ENCODE peak calls at places on chromosomes 2 and 18, in seven cellular contexts. O, B, C, S, D, J and A are unnamed samples.

GRCh38 chr2:98586466-98587140 is 21.7 kb downstream of the COA5 start:
- DNase-seq in O (no peak), B (no peak), C (no peak), S (no peak), D (no peak), J (no peak), A (no peak)

GRCh38 chr2:207810200-207810788 is 40.6 kb upstream of the FZD5 start:
- DNase-seq in O (no peak), B (no peak), C (no peak), S (no peak), D (no peak), J (no peak), A (no peak)

GRCh38 chr18:21242141-21243040 is at the start of gene GREB1L:
- DNase-seq in O (peak), B (peak), C (peak), S (no peak), D (no peak), J (peak), A (peak)

GRCh38 chr2:227608469-227609338 is 5.9 kb downstream of the SCYGR3 start:
- DNase-seq in O (no peak), B (no peak), C (no peak), S (no peak), D (peak), J (no peak), A (no peak)

GRCh38 chr18:250685-251084 is 17.2 kb downstream of the THOC1 start:
- DNase-seq in O (no peak), B (no peak), C (no peak), S (no peak), D (no peak), J (no peak), A (no peak)

GRCh38 chr2:36478332-36478738 is 119.6 kb downstream of the FEZ2 start:
- DNase-seq in O (peak), B (peak), C (no peak), S (no peak), D (no peak), J (no peak), A (no peak)

GRCh38 chr2:241309684-241310117 is 5.8 kb downstream of the HDLBP start:
- DNase-seq in O (no peak), B (no peak), C (peak), S (no peak), D (peak), J (no peak), A (no peak)

GRCh38 chr2:65177754-65178442 is 48.0 kb upstream of the RAB1A start:
- DNase-seq in O (no peak), B (no peak), C (peak), S (no peak), D (no peak), J (no peak), A (no peak)

GRCh38 chr18:68566991-68567390 is 147.9 kb downstream of the TMX3 start:
- DNase-seq in O (no peak), B (no peak), C (no peak), S (no peak), D (no peak), J (no peak), A (no peak)

GRCh38 chr2:64751286-64752260 is 97.9 kb upstream of the SERTAD2 start:
- DNase-seq in O (peak), B (peak), C (peak), S (peak), D (no peak), J (peak), A (peak)

GRCh38 chr2:179843541-179843940 is 17.9 kb downstream of the ZNF385B start:
- DNase-seq in O (no peak), B (no peak), C (no peak), S (no peak), D (no peak), J (no peak), A (no peak)

GRCh38 chr2:72827999-72828646 is 2.3 kb upstream of the EXOC6B start:
- DNase-seq in O (no peak), B (no peak), C (no peak), S (no peak), D (no peak), J (peak), A (no peak)

GRCh38 chr2:23322813-23323212 is 62.2 kb upstream of the KLHL29 start:
- DNase-seq in O (no peak), B (no peak), C (no peak), S (no peak), D (no peak), J (no peak), A (no peak)

GRCh38 chr18:2914844-2915243 is 68.0 kb downstream of the EMILIN2 start:
- DNase-seq in O (no peak), B (no peak), C (no peak), S (no peak), D (no peak), J (no peak), A (no peak)

GRCh38 chr18:36653870-36654269 is 174.9 kb downstream of the TPGS2 start:
- DNase-seq in O (no peak), B (no peak), C (no peak), S (no peak), D (no peak), J (no peak), A (no peak)

GRCh38 chr18:42113529-42114191 is 158.6 kb downstream of the PIK3C3 start:
- DNase-seq in O (no peak), B (no peak), C (no peak), S (no peak), D (no peak), J (peak), A (no peak)

GRCh38 chr2:221752781-221753180 is 180.7 kb upstream of the EPHA4 start:
- DNase-seq in O (no peak), B (no peak), C (no peak), S (no peak), D (no peak), J (no peak), A (no peak)

GRCh38 chr2:84486436-84487115 is 27.5 kb upstream of the SUCLG1 start:
- DNase-seq in O (no peak), B (no peak), C (no peak), S (no peak), D (no peak), J (peak), A (no peak)

GRCh38 chr2:181466661-181467576 is 9.7 kb downstream of the ITGA4 start:
- DNase-seq in O (peak), B (peak), C (peak), S (peak), D (no peak), J (peak), A (no peak)

GRCh38 chr18:38367473-38367872 is 801.9 kb upstream of the CELF4 start:
- DNase-seq in O (peak), B (no peak), C (no peak), S (no peak), D (no peak), J (no peak), A (no peak)

GRCh38 chr18:36352384-36352783 is 54.9 kb downstream of the FHOD3 start:
- DNase-seq in O (no peak), B (no peak), C (no peak), S (no peak), D (no peak), J (no peak), A (no peak)

GRCh38 chr2:122322815-122323214 is 567.4 kb downstream of the TSN start:
- DNase-seq in O (no peak), B (no peak), C (no peak), S (no peak), D (no peak), J (no peak), A (no peak)

GRCh38 chr2:122326448-122326847 is 571.0 kb downstream of the TSN start:
- DNase-seq in O (no peak), B (no peak), C (no peak), S (no peak), D (no peak), J (no peak), A (no peak)

GRCh38 chr2:122323927-122324326 is 568.5 kb downstream of the TSN start:
- DNase-seq in O (no peak), B (no peak), C (no peak), S (no peak), D (no peak), J (no peak), A (no peak)

GRCh38 chr2:122329266-122329665 is 573.8 kb downstream of the TSN start:
- DNase-seq in O (no peak), B (no peak), C (no peak), S (no peak), D (no peak), J (no peak), A (no peak)

DNA sequence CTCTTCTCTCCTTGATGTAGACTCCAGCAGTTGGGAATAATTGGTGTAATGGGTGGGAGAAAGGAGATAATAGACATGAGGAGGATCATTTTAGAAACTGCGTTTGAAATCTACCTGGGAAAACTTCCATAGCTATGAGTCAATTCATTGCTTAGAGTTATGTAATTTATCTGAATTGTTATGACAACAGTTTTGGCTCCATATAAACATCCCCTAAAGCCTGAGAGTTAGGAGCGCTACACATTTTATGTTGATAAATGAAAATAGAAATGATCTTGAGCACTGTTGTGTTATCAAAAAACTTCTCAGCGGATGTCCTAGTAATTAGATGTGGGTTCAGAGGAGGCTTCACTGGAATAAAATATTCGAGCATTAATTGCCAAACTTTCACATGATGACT is 573.4 kb downstream of the TSN start:
- DNase-seq in O (no peak), B (no peak), C (no peak), S (no peak), D (no peak), J (no peak), A (no peak)
- TF ChIP-seq JUND in O (no peak), B (no peak), C (no peak), S (no peak), D (no peak), J (no peak), A (no peak)

GRCh38 chr2:9984217-9984739 is 32.8 kb downstream of the GRHL1 start:
- DNase-seq in O (peak), B (peak), C (no peak), S (peak), D (peak), J (peak), A (no peak)
- TF ChIP-seq JUND in O (no peak), B (no peak), C (no peak), S (no peak), D (no peak), J (no peak), A (no peak)

DNA sequence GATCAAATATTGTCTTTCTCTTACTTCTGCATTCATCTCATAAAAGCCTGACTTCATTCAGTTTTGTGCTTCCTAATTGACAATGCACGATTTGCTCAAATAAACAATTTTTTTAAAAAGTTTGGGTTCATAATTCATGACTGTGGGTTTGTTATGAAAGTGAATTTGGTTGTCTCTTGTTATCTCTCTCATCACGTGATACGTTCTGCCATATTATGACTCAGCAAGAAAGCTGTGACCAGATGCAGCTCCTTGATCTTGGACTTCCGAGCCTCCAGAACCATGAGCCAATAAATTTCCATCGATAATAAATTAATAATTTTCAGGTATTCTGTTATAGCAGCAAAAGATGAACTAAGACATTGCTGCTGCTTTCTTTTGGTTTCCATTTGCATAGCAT is 156.5 kb upstream of the LRATD1 start:
- DNase-seq in O (no peak), B (no peak), C (no peak), S (no peak), D (no peak), J (no peak), A (no peak)
- TF ChIP-seq JUND in O (no peak), B (no peak), C (no peak), S (no peak), D (no peak), J (no peak), A (no peak)

GRCh38 chr2:28298406-28298805 is 94.3 kb upstream of the FOSL2 start:
- DNase-seq in O (no peak), B (no peak), C (no peak), S (no peak), D (no peak), J (no peak), A (no peak)

GRCh38 chr2:28297531-28297930 is 95.1 kb upstream of the FOSL2 start:
- DNase-seq in O (no peak), B (no peak), C (no peak), S (no peak), D (no peak), J (no peak), A (no peak)

GRCh38 chr2:28296904-28297303 is 95.8 kb upstream of the FOSL2 start:
- DNase-seq in O (no peak), B (peak), C (no peak), S (no peak), D (no peak), J (no peak), A (no peak)

GRCh38 chr2:28294451-28294850 is 98.2 kb upstream of the FOSL2 start:
- DNase-seq in O (no peak), B (no peak), C (no peak), S (no peak), D (no peak), J (no peak), A (no peak)

GRCh38 chr2:28296243-28296642 is 96.4 kb upstream of the FOSL2 start:
- DNase-seq in O (no peak), B (peak), C (no peak), S (no peak), D (no peak), J (no peak), A (no peak)
- TF ChIP-seq JUND in O (peak), B (no peak), C (no peak), S (no peak), D (no peak), J (no peak), A (no peak)

DNA sequence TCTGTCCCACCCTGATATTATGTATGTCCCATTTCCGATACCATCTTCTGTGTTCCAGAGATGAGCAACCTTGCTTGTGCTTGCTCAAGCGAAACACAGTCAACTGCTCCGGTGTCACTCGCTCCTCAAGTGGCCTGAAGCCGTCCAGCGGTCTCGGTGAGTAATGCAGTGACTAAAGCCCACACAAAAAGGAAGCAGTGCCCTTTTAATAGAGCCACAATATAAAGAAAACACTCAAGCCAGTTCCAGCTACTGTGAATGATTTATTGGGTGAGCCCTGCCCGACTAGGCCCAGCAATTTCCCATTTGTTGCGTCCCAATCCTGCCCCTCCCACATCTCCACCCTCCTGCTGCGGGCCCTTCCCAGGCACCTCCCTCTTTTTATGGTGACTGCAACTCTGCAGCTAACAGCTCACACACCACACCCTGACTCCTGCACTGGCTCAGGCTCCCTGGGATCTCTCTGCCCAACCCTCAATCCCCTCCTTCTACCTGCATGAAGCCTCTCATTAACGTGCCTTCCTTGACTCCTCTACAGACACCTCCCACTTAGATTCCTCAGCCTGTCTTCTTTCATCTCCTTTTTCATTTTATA is 44.2 kb upstream of the DSC1 start:
- DNase-seq in O (peak), B (peak), C (peak), S (peak), D (peak), J (peak), A (peak)
- TF ChIP-seq JUND in O (no peak), B (peak), C (no peak), S (no peak), D (no peak), J (no peak), A (no peak)

GRCh38 chr2:19576411-19576810 is 218.0 kb upstream of the OSR1 start:
- DNase-seq in O (no peak), B (no peak), C (no peak), S (no peak), D (no peak), J (no peak), A (no peak)

GRCh38 chr2:19575618-19576017 is 217.2 kb upstream of the OSR1 start:
- DNase-seq in O (no peak), B (no peak), C (no peak), S (no peak), D (no peak), J (no peak), A (no peak)

GRCh38 chr2:19580264-19580663 is 221.8 kb upstream of the OSR1 start:
- DNase-seq in O (no peak), B (no peak), C (no peak), S (no peak), D (no peak), J (no peak), A (no peak)

GRCh38 chr2:19579466-19579865 is 221.0 kb upstream of the OSR1 start:
- DNase-seq in O (no peak), B (no peak), C (no peak), S (no peak), D (no peak), J (no peak), A (no peak)

GRCh38 chr2:19577668-19578067 is 219.2 kb upstream of the OSR1 start:
- DNase-seq in O (no peak), B (no peak), C (no peak), S (no peak), D (no peak), J (no peak), A (no peak)
- TF ChIP-seq JUND in O (no peak), B (no peak), C (no peak), S (no peak), D (no peak), J (no peak), A (no peak)

DNA sequence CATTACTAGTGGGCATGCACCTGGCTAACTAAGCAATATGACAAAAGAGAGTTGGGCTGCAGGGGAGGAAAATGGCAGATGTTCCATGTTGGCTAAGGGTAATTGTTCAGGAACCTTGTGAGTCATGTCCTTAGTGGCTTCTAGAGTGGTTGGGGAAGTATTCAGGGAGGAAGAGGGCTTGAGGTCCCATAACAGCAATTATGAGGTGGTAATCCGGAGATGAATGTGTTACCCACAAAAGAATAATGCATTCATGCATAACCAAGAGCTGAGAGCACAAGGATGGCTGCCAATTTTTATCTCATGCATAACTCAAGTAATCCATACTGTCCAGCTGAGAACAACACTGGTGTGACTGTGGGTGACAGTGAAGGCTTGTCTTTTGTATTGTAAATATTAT is 42.9 kb downstream of the TMEFF2 start:
- DNase-seq in O (no peak), B (no peak), C (no peak), S (no peak), D (no peak), J (no peak), A (no peak)
- TF ChIP-seq JUND in O (no peak), B (no peak), C (no peak), S (no peak), D (no peak), J (no peak), A (no peak)

GRCh38 chr2:138602166-138602460 is 100.5 kb downstream of the SPOPL start:
- DNase-seq in O (no peak), B (no peak), C (no peak), S (no peak), D (no peak), J (no peak), A (no peak)
- TF ChIP-seq JUND in O (no peak), B (no peak), C (no peak), S (no peak), D (no peak), J (no peak), A (no peak)